ENCODE peak calls at places on chromosome 21, in five cellular contexts. H is A549, S is ovary, J is fibroblast of lung, A is kidney. B is an unnamed sample.

GRCh38 chr21:31961704-31962103 is 88.9 kb downstream of the HUNK start:
- DNase-seq in A (no peak), S (no peak), J (no peak), H (no peak), B (no peak)

GRCh38 chr21:38505654-38506523 is 7.6 kb upstream of the ERG start:
- DNase-seq in J (peak), S (peak), A (no peak), H (peak), B (no peak)

GRCh38 chr21:35037384-35038105 is 11.6 kb downstream of the RUNX1 start:
- DNase-seq in J (no peak), A (no peak), H (no peak), S (no peak), B (no peak)

GRCh38 chr21:29232601-29233541 is 65.9 kb upstream of the BACH1 start:
- DNase-seq in J (no peak), A (no peak), H (no peak), S (no peak), B (no peak)

GRCh38 chr21:22258821-22259220 is 1260.6 kb downstream of the NCAM2 start:
- DNase-seq in H (no peak), S (no peak), J (no peak), A (no peak), B (no peak)

GRCh38 chr21:36297938-36298572 is 21.9 kb upstream of the MORC3 start:
- DNase-seq in S (no peak), A (no peak), H (peak), J (no peak), B (no peak)

GRCh38 chr21:17461014-17461413 is 51.8 kb upstream of the CXADR start:
- DNase-seq in S (peak), H (peak), J (peak), A (no peak), B (no peak)

GRCh38 chr21:31520506-31521163 is 138.9 kb upstream of the SOD1 start:
- DNase-seq in J (peak), A (no peak), H (no peak), S (no peak), B (no peak)

GRCh38 chr21:31222142-31222541 is 121.9 kb downstream of the TIAM1 start:
- DNase-seq in J (peak), S (no peak), A (no peak), H (no peak), B (no peak)

GRCh38 chr21:29181799-29182470 is 51.5 kb downstream of the MAP3K7CL start:
- DNase-seq in S (no peak), H (peak), J (peak), A (no peak), B (no peak)

GRCh38 chr21:36613064-36613463 is 85.9 kb upstream of the SIM2 start:
- DNase-seq in J (peak), S (no peak), H (no peak), A (no peak), B (no peak)

GRCh38 chr21:14550200-14550599 is 4.1 kb upstream of the SAMSN1 start:
- DNase-seq in J (no peak), H (no peak), S (no peak), A (no peak), B (no peak)

GRCh38 chr21:18334066-18334465 is 69.5 kb downstream of the TMPRSS15 start:
- DNase-seq in S (no peak), A (no peak), H (no peak), J (no peak), B (no peak)

GRCh38 chr21:39712976-39713375 is 32.0 kb upstream of the IGSF5 start:
- DNase-seq in S (no peak), J (no peak), H (peak), A (no peak), B (no peak)

GRCh38 chr21:41845310-41846032 is 33.7 kb downstream of the PRDM15 start:
- DNase-seq in A (no peak), H (no peak), S (no peak), J (no peak), B (no peak)

GRCh38 chr21:31503467-31503866 is 156.0 kb upstream of the SOD1 start:
- DNase-seq in A (no peak), J (no peak), S (no peak), H (no peak), B (no peak)

GRCh38 chr21:38388219-38388618 is 110.1 kb downstream of the ERG start:
- DNase-seq in J (peak), S (no peak), A (no peak), H (no peak), B (no peak)

GRCh38 chr21:31218830-31219608 is 125.0 kb downstream of the TIAM1 start:
- DNase-seq in A (no peak), S (no peak), J (peak), H (no peak), B (no peak)

GRCh38 chr21:24705201-24705600 is 902.1 kb downstream of the MRPL39 start:
- DNase-seq in S (no peak), H (no peak), J (peak), A (no peak), B (no peak)

GRCh38 chr21:16554522-16554921 is 824.7 kb downstream of the USP25 start:
- DNase-seq in A (no peak), H (no peak), S (no peak), J (no peak), B (no peak)

GRCh38 chr21:16345757-16346156 is 616.0 kb downstream of the USP25 start:
- DNase-seq in A (no peak), S (no peak), J (no peak), H (no peak), B (no peak)

GRCh38 chr21:15604424-15604823 is 125.4 kb upstream of the USP25 start:
- DNase-seq in S (no peak), J (peak), A (no peak), H (peak), B (peak)

GRCh38 chr21:15062566-15062965 is 2.2 kb downstream of the NRIP1 start:
- DNase-seq in A (no peak), H (peak), S (no peak), J (peak), B (no peak)

GRCh38 chr21:41207401-41208388 is 39.7 kb downstream of the BACE2 start:
- DNase-seq in S (no peak), J (peak), A (peak), H (no peak), B (no peak)

DNA sequence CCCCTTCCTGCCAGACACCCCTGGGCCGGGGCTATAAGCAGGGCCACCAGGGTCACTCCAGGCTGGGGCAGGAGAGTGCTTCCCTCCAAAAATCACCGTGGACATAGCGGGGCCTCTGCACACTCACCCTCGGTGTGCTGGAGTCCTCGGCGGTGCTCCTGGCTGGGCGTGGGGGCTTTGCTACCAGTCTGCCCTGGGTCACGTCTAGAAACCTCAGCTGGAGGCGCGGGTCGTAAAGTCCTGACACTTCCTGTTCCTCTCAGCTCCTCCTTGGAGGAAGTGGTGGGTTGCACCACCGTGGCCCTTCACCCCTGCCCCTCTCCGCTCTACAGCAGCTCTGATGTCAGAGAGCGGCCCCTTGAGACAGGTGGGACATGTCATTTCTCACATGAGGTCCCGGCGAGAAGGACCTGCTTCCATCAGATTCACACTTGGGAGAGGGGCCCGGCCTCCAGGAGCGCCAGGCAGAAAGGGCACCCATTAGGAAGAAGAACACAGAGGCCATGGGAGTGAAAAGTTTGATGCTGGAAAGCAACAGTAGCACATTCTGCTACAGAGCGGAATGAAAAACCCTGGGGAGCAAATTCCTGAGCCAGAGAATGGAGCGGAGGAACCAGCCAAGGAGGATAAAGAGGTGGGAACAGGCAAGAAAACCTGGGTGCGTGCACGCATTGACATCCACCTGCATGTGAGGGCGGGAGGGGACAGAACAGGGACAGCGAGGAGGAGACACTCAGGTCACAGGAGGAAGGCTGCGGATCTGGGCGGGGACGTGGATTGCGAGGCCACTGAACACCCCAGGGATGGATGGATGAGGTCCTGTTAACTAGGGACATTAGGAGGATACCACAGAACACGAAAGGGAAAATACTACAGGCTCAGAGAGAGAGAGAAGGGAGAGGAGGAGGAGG is at the start of gene ITGB2:
- DNase-seq in J (no peak), A (peak), S (no peak), H (no peak), B (no peak)
- H3K4me3 ChIP-seq in J (no peak), A (peak), S (no peak), H (no peak), B (no peak)

DNA sequence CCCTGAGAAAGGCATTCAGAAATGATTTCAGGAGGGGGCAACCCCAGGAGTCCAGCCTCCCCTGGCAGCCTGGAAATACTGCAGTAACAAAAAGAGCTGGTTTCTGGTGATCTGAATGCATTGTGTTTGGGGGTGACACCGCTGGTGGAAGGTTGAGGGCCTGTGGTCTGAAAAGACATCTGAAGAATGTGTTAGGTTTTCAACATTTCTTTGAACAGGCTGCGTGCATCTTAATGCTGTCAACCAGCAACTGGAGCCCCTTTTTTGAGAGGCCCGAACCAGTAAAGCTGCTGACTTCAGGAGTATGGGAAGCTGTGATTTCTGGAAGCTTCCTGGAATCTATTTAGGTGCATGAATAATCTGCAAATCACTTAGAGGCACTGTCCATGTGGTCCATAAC is 17.1 kb downstream of the ATP5PO start:
- DNase-seq in S (no peak), J (no peak), H (no peak), A (no peak), B (no peak)
- H3K27ac ChIP-seq in S (no peak), J (no peak), H (no peak), A (no peak), B (no peak)

DNA sequence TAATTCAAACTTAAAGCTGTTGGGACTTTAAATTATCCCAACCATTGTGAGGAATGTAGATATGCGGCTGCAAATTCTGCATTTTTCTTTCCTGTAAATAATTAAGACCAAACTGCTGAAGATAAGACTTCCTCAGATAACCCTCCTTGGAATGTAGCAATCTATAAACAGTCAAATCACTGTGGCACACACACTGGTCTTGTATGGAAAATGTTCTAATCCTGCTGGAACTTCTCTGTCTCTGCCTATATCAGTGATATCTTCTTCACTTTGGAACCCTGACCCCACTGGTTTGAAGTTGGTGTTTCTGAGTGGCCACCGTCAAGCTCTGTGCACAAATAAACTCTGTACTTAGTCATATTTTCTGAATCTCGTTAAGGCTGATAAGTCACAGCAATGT is 32.9 kb downstream of the HSF2BP start:
- DNase-seq in J (no peak), S (no peak), H (no peak), A (no peak), B (no peak)
- TF ChIP-seq CTCF in J (no peak), S (no peak), H (no peak), A (no peak), B (no peak)

GRCh38 chr21:33406493-33406892 is 3.3 kb downstream of the IFNGR2 start:
- DNase-seq in H (no peak), S (no peak), A (no peak), J (no peak), B (no peak)
- H3K4me3 ChIP-seq in H (no peak), S (no peak), A (no peak), J (no peak), B (no peak)

GRCh38 chr21:46189959-46190490 is 5.8 kb upstream of the SPATC1L start:
- DNase-seq in J (no peak), A (no peak), S (no peak), H (no peak), B (no peak)

GRCh38 chr21:46191257-46191685 is 7.0 kb upstream of the SPATC1L start:
- DNase-seq in J (peak), A (peak), H (no peak), S (no peak), B (peak)

GRCh38 chr21:46189213-46189958 is 5.1 kb upstream of the SPATC1L start:
- DNase-seq in J (peak), S (no peak), A (no peak), H (no peak), B (peak)

GRCh38 chr21:46191686-46192575 is 7.7 kb upstream of the SPATC1L start:
- DNase-seq in H (no peak), A (peak), S (no peak), J (no peak), B (no peak)

GRCh38 chr21:46190491-46191131 is 6.4 kb upstream of the SPATC1L start:
- DNase-seq in H (no peak), S (no peak), J (no peak), A (no peak), B (no peak)
- H3K27ac ChIP-seq in H (no peak), S (no peak), J (peak), A (no peak), B (no peak)

GRCh38 chr21:45549670-45550463 is 7.6 kb upstream of the SLC19A1 start:
- DNase-seq in H (no peak), J (no peak), A (peak), S (no peak), B (no peak)
- TF ChIP-seq CTCF in H (no peak), J (no peak), A (no peak), S (no peak), B (no peak)

DNA sequence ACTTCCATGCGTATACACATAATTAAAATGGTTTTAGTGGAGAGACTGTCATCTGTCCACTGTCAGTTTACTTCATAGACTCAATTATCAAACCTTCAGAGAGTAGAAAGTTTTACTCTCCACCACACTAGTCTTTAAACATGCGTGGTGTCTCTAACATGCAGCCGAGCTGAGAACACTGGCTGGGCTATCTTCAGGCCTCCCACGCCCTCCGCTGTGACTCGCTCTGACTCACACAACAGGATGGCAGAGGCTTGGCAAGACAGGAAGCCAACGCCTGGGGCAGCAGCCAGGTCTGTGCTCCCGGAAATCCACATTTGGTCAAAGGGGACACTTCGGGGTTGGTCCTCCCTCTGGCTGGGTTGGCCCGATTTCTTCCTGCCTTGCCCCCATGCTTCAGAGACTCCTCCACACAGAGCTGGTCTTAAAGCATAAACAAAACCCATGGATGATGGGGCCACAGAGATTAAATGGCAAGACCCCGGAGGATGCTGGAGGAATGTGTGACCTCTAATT is 22.7 kb upstream of the IFNGR2 start:
- DNase-seq in H (peak), S (peak), A (peak), J (peak), B (peak)
- H3K4me3 ChIP-seq in H (no peak), S (no peak), A (no peak), J (no peak), B (no peak)

B was measured in RWPE2.